ENCODE peak calls at places on chromosome 10, in four cellular contexts. Q is fibroblast of pulmonary artery, A is adrenal gland, C is fibroblast of mammary gland. F is an unnamed sample.

GRCh38 chr10:34403512-34403911 is 411.6 kb downstream of the PARD3 start:
- DNase-seq in Q (peak; percentile 14), A (no peak), C (peak; percentile 73), F (no peak)

GRCh38 chr10:86258940-86259339 is 107.7 kb downstream of the GRID1 start:
- DNase-seq in Q (no peak), A (no peak), C (no peak), F (no peak)

GRCh38 chr10:33559105-33559504 is 224.6 kb upstream of the NRP1 start:
- DNase-seq in Q (peak; percentile 80), A (no peak), C (peak; percentile 96), F (no peak)

GRCh38 chr10:22335204-22335956 is 9.9 kb upstream of the SPAG6 start:
- DNase-seq in Q (peak; percentile 70), A (peak; percentile 38), C (peak; percentile 71), F (peak; percentile 40)

GRCh38 chr10:42691361-42692120 is 53.2 kb upstream of the ZNF33B start:
- DNase-seq in Q (no peak), A (no peak), C (no peak), F (no peak)

GRCh38 chr10:89367529-89367928 is 10.3 kb upstream of the IFIT1B start:
- DNase-seq in Q (no peak), A (no peak), C (no peak), F (no peak)

GRCh38 chr10:132507956-132508490 is 29.6 kb upstream of the INPP5A start:
- DNase-seq in Q (no peak), A (no peak), C (no peak), F (no peak)

GRCh38 chr10:90652519-90652918 is 205.3 kb downstream of the HTR7 start:
- DNase-seq in Q (peak; percentile 62), A (no peak), C (peak; percentile 35), F (peak; percentile 10)

DNA sequence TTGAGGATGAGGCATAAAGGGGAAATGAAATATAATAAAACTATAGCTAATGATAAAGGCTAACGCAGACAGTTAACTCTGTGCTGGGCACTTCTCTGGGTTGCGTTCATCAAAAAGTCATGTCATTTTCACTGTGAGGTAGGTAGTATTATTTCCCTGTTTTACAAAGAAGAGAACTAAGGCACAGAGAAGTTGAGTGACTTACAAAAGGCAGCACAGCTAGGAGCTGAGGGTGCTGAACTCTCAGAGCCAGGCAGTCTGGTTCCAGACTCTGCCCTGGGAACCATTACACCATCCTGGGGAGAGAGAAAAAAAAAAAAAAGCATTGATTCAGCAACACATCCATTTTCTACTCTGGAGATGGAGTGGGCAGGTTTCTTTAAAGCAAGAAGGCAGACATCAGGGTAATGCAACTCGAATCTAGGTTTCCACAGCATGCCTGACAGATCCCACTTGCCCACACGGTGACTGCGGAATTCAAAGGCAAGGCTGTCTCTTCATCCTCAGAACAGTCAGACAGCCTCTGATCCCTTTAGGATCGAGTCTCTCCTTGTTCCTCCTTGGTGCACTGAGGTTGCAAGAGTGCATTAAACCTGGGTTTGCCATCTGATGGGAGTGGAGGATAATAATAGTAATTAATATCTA is 40.6 kb upstream of the ECHDC3 start:
- DNase-seq in Q (no peak), A (no peak), C (no peak), F (no peak)
- H3K4me3 ChIP-seq in Q (no peak overlapping the region), A (no peak overlapping the region), C (no peak overlapping the region), F (no peak overlapping the region)

DNA sequence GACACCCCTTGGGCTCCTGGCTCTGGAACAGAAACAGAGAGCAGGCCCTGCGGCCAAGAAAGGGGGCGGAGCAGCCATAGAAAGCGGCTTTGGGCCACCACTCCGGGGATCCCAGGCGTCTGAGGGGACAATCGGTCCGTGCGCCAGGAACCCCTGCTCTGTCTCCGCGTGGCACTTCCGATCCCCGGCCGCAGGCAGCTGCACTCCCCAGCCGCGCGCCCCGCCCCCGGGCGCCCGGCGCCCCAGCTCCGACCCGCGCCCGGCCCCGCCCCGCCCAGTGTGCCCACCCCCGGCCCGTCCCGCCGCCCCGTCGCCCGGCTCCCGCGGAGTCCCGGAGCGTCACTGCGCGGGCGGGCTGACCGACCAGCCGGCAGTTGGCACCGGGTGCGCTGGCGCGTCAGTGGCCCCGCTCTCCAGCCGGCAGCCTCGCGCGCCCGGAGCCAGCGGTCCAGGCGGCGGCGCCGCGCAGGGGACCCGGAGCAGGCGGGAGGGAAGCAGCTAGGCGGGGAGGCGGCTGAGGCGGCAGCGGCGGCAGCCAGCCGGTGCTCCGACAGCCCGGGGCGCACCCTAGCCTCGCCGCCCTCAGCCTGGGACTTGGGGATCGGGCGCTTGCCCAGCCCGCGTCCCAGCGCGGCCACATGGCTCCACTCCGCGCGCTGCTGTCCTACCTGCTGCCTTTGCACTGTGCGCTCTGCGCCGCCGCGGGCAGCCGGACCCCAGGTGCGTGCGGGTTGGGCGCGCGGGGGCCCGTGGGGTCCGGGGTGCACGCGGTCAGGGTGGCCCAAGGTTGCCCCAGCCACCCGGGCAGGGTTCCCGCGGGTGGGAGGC is at the start of gene ADAMTS14:
- DNase-seq in Q (no peak), A (peak; percentile 35), C (peak; percentile 44), F (no peak)
- H3K4me3 ChIP-seq in Q (peak within 1 kb of the TSS; percentile 33), A (peak within 1 kb of the TSS; percentile 45), C (peak within 1 kb of the TSS; percentile 43), F (no peak within 1 kb of the TSS)

GRCh38 chr10:58444876-58445275 is 59.7 kb downstream of the TFAM start:
- DNase-seq in Q (no peak), A (no peak), C (no peak), F (no peak)
- H3K4me3 ChIP-seq in Q (no peak overlapping the region), A (no peak overlapping the region), C (no peak overlapping the region), F (no peak overlapping the region)

GRCh38 chr10:112950714-112951348 is 784 bp downstream of the TCF7L2 start:
- DNase-seq in Q (peak; percentile 52), A (peak; percentile 53), C (no peak), F (peak; percentile 40)

GRCh38 chr10:112952282-112952991 is 2.4 kb downstream of the TCF7L2 start:
- DNase-seq in Q (peak; percentile 38), A (peak; percentile 27), C (no peak), F (no peak)

GRCh38 chr10:112953075-112953501 is 3.0 kb downstream of the TCF7L2 start:
- DNase-seq in Q (peak; percentile 47), A (peak; percentile 44), C (no peak), F (peak; percentile 51)

GRCh38 chr10:112949875-112950507 is at the start of gene TCF7L2:
- DNase-seq in Q (peak; percentile 97), A (peak; percentile 98), C (peak; percentile 95), F (peak; percentile 97)

GRCh38 chr10:112951349-112952281 is 1.6 kb downstream of the TCF7L2 start:
- DNase-seq in Q (peak; percentile 87), A (peak; percentile 64), C (peak; percentile 80), F (peak; percentile 74)
- H3K4me3 ChIP-seq in Q (peak overlapping the region; percentile 93), A (peak overlapping the region; percentile 77), C (peak overlapping the region; percentile 84), F (peak overlapping the region; percentile 73)

DNA sequence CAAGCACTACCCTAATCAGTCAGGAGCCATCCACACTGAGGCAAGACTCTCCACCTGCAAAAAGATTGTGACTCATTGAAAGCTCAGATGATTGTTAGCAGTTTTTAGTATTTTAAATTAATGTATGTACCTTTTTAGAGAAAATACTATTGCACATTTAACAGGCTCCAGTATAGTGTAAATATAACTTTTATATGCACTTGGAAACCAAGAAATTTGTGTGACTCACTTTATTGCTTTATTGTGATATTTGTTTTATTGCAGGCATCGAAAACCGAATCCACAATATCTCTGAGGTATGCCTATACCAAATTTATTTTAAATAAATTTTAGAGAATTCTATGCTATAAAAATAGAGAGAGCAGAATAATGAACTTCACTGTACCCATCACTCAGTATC is 122.0 kb downstream of the TEX36 start:
- DNase-seq in Q (no peak), A (no peak), C (no peak), F (no peak)
- H3K4me3 ChIP-seq in Q (no peak overlapping the region), A (no peak overlapping the region), C (no peak overlapping the region), F (no peak overlapping the region)

GRCh38 chr10:131047501-131047900 is 264.0 kb downstream of the TCERG1L start:
- DNase-seq in Q (no peak), A (no peak), C (no peak), F (no peak)

GRCh38 chr10:131050162-131050766 is 261.3 kb downstream of the TCERG1L start:
- DNase-seq in Q (no peak), A (no peak), C (no peak), F (no peak)

GRCh38 chr10:131048595-131048994 is 262.9 kb downstream of the TCERG1L start:
- DNase-seq in Q (no peak), A (no peak), C (no peak), F (no peak)

GRCh38 chr10:131046194-131046593 is 265.3 kb downstream of the TCERG1L start:
- DNase-seq in Q (no peak), A (no peak), C (no peak), F (no peak)

DNA sequence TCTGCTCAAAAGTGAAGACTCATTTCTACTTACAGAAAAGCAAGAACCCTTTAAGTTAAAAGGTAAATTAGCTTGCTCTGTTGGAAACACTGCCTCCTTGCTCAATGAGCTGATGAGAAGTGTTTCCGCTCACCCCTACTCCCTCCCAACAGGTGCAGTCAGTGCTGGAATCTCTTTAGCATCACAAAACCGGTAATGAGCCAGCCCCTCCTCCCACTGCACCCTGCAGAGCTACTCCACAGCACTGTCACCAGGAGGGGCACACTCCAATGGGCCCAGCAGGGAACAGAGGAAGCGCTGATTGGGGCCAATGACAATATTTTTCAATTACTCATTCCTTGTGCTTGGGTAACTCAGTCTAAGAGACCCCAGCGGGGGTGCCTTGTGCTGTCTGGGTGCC is 262.5 kb downstream of the TCERG1L start:
- DNase-seq in Q (no peak), A (no peak), C (no peak), F (no peak)
- H3K4me3 ChIP-seq in Q (no peak overlapping the region), A (no peak overlapping the region), C (no peak overlapping the region), F (no peak overlapping the region)